ENCODE peak calls at places on chromosomes 5 and 9, in seven cellular contexts. One of them, this sample, is unnamed.

GRCh38 chr9:34085581-34086500 is 37.2 kb upstream of the UBAP2 start:
- DNase-seq in fibroblast of lung: no peak
- DNase-seq in cardiac muscle cell: no peak
- DNase-seq in BE2C: no peak
- DNase-seq in dorsolateral prefrontal cortex: no peak
- DNase-seq in SK-N-SH: no peak
- DNase-seq in body of pancreas: no peak
- DNase-seq in this sample: no peak

GRCh38 chr9:124122321-124122720 is 110.8 kb downstream of the LHX2 start:
- DNase-seq in fibroblast of lung: no peak
- DNase-seq in cardiac muscle cell: no peak
- DNase-seq in BE2C: no peak
- DNase-seq in dorsolateral prefrontal cortex: no peak
- DNase-seq in SK-N-SH: no peak
- DNase-seq in body of pancreas: no peak
- DNase-seq in this sample: no peak

GRCh38 chr5:112800901-112801300 is 60.2 kb upstream of the SRP19 start:
- DNase-seq in fibroblast of lung: no peak
- DNase-seq in cardiac muscle cell: no peak
- DNase-seq in BE2C: no peak
- DNase-seq in dorsolateral prefrontal cortex: no peak
- DNase-seq in SK-N-SH: no peak
- DNase-seq in body of pancreas: no peak
- DNase-seq in this sample: no peak

GRCh38 chr9:137241490-137242328 is 622 bp downstream of the TUBB4B start:
- DNase-seq in fibroblast of lung: peak; percentile 37
- DNase-seq in cardiac muscle cell: peak; percentile 47
- DNase-seq in BE2C: no peak
- DNase-seq in dorsolateral prefrontal cortex: no peak
- DNase-seq in SK-N-SH: peak; percentile 75
- DNase-seq in body of pancreas: peak; percentile 86
- DNase-seq in this sample: peak; percentile 42

GRCh38 chr5:125376059-125376641 is 629.7 kb upstream of the ZNF608 start:
- DNase-seq in fibroblast of lung: peak; percentile 25
- DNase-seq in cardiac muscle cell: no peak
- DNase-seq in BE2C: no peak
- DNase-seq in dorsolateral prefrontal cortex: no peak
- DNase-seq in SK-N-SH: no peak
- DNase-seq in body of pancreas: no peak
- DNase-seq in this sample: peak; percentile 61

GRCh38 chr9:83219154-83219923 is 156.4 kb upstream of the RASEF start:
- DNase-seq in fibroblast of lung: peak; percentile 69
- DNase-seq in cardiac muscle cell: peak; percentile 95
- DNase-seq in BE2C: peak; percentile 70
- DNase-seq in dorsolateral prefrontal cortex: peak; percentile 55
- DNase-seq in SK-N-SH: peak; percentile 84
- DNase-seq in body of pancreas: peak; percentile 85
- DNase-seq in this sample: peak; percentile 75

GRCh38 chr5:82156876-82157275 is 121.3 kb downstream of the RPS23 start:
- DNase-seq in fibroblast of lung: no peak
- DNase-seq in cardiac muscle cell: no peak
- DNase-seq in BE2C: no peak
- DNase-seq in dorsolateral prefrontal cortex: no peak
- DNase-seq in SK-N-SH: no peak
- DNase-seq in body of pancreas: no peak
- DNase-seq in this sample: no peak

GRCh38 chr5:74945561-74946165 is 79.5 kb upstream of the FAM169A start:
- DNase-seq in fibroblast of lung: no peak
- DNase-seq in cardiac muscle cell: no peak
- DNase-seq in BE2C: no peak
- DNase-seq in dorsolateral prefrontal cortex: no peak
- DNase-seq in SK-N-SH: no peak
- DNase-seq in body of pancreas: no peak
- DNase-seq in this sample: no peak

GRCh38 chr9:16828335-16829281 is 41.9 kb downstream of the BNC2 start:
- DNase-seq in fibroblast of lung: peak; percentile 77
- DNase-seq in cardiac muscle cell: peak; percentile 41
- DNase-seq in BE2C: peak; percentile 59
- DNase-seq in dorsolateral prefrontal cortex: no peak
- DNase-seq in SK-N-SH: peak; percentile 78
- DNase-seq in body of pancreas: peak; percentile 20
- DNase-seq in this sample: peak; percentile 85

GRCh38 chr9:6894135-6894534 is 136.4 kb downstream of the KDM4C start:
- DNase-seq in fibroblast of lung: no peak
- DNase-seq in cardiac muscle cell: no peak
- DNase-seq in BE2C: no peak
- DNase-seq in dorsolateral prefrontal cortex: no peak
- DNase-seq in SK-N-SH: no peak
- DNase-seq in body of pancreas: no peak
- DNase-seq in this sample: no peak

GRCh38 chr9:7570107-7570720 is 229.4 kb downstream of the DMAC1 start:
- DNase-seq in fibroblast of lung: peak; percentile 57
- DNase-seq in cardiac muscle cell: peak; percentile 60
- DNase-seq in BE2C: peak; percentile 65
- DNase-seq in dorsolateral prefrontal cortex: peak; percentile 14
- DNase-seq in SK-N-SH: peak; percentile 29
- DNase-seq in body of pancreas: peak; percentile 58
- DNase-seq in this sample: peak; percentile 43

GRCh38 chr9:134132208-134132870 is 3.5 kb upstream of the WDR5 start:
- DNase-seq in fibroblast of lung: no peak
- DNase-seq in cardiac muscle cell: no peak
- DNase-seq in BE2C: no peak
- DNase-seq in dorsolateral prefrontal cortex: no peak
- DNase-seq in SK-N-SH: no peak
- DNase-seq in body of pancreas: no peak
- DNase-seq in this sample: no peak

GRCh38 chr9:101512116-101512515 is 21.5 kb upstream of the RNF20 start:
- DNase-seq in fibroblast of lung: no peak
- DNase-seq in cardiac muscle cell: no peak
- DNase-seq in BE2C: no peak
- DNase-seq in dorsolateral prefrontal cortex: no peak
- DNase-seq in SK-N-SH: no peak
- DNase-seq in body of pancreas: no peak
- DNase-seq in this sample: no peak

GRCh38 chr5:78757269-78758053 is 108.9 kb upstream of the LHFPL2 start:
- DNase-seq in fibroblast of lung: peak; percentile 69
- DNase-seq in cardiac muscle cell: peak; percentile 72
- DNase-seq in BE2C: no peak
- DNase-seq in dorsolateral prefrontal cortex: no peak
- DNase-seq in SK-N-SH: no peak
- DNase-seq in body of pancreas: no peak
- DNase-seq in this sample: peak; percentile 97

GRCh38 chr9:98002808-98003207 is 19.7 kb downstream of the ANP32B start:
- DNase-seq in fibroblast of lung: no peak
- DNase-seq in cardiac muscle cell: no peak
- DNase-seq in BE2C: no peak
- DNase-seq in dorsolateral prefrontal cortex: peak; percentile 82
- DNase-seq in SK-N-SH: no peak
- DNase-seq in body of pancreas: peak; percentile 37
- DNase-seq in this sample: no peak

GRCh38 chr5:72908666-72909065 is 47.2 kb upstream of the FCHO2 start:
- DNase-seq in fibroblast of lung: peak; percentile 43
- DNase-seq in cardiac muscle cell: no peak
- DNase-seq in BE2C: no peak
- DNase-seq in dorsolateral prefrontal cortex: no peak
- DNase-seq in SK-N-SH: no peak
- DNase-seq in body of pancreas: no peak
- DNase-seq in this sample: peak; percentile 45

GRCh38 chr5:78537821-78538220 is 110.8 kb downstream of the LHFPL2 start:
- DNase-seq in fibroblast of lung: peak; percentile 74
- DNase-seq in cardiac muscle cell: peak; percentile 77
- DNase-seq in BE2C: peak; percentile 48
- DNase-seq in dorsolateral prefrontal cortex: peak; percentile 32
- DNase-seq in SK-N-SH: peak; percentile 58
- DNase-seq in body of pancreas: no peak
- DNase-seq in this sample: peak; percentile 75

GRCh38 chr5:142813208-142813607 is 43.0 kb downstream of the ARHGAP26 start:
- DNase-seq in fibroblast of lung: no peak
- DNase-seq in cardiac muscle cell: no peak
- DNase-seq in BE2C: no peak
- DNase-seq in dorsolateral prefrontal cortex: no peak
- DNase-seq in SK-N-SH: no peak
- DNase-seq in body of pancreas: no peak
- DNase-seq in this sample: no peak

GRCh38 chr5:93735378-93735777 is 6.0 kb downstream of the POU5F2 start:
- DNase-seq in fibroblast of lung: peak; percentile 60
- DNase-seq in cardiac muscle cell: peak; percentile 26
- DNase-seq in BE2C: no peak
- DNase-seq in dorsolateral prefrontal cortex: no peak
- DNase-seq in SK-N-SH: no peak
- DNase-seq in body of pancreas: no peak
- DNase-seq in this sample: peak; percentile 39

GRCh38 chr5:14914603-14915277 is 43.2 kb upstream of the ANKH start:
- DNase-seq in fibroblast of lung: peak; percentile 42
- DNase-seq in cardiac muscle cell: no peak
- DNase-seq in BE2C: no peak
- DNase-seq in dorsolateral prefrontal cortex: no peak
- DNase-seq in SK-N-SH: no peak
- DNase-seq in body of pancreas: no peak
- DNase-seq in this sample: peak; percentile 42

GRCh38 chr5:151815051-151815450 is 43.3 kb downstream of the G3BP1 start:
- DNase-seq in fibroblast of lung: no peak
- DNase-seq in cardiac muscle cell: no peak
- DNase-seq in BE2C: no peak
- DNase-seq in dorsolateral prefrontal cortex: no peak
- DNase-seq in SK-N-SH: no peak
- DNase-seq in body of pancreas: no peak
- DNase-seq in this sample: no peak

GRCh38 chr9:113476511-113476916 is 13.0 kb downstream of the RGS3 start:
- DNase-seq in fibroblast of lung: no peak
- DNase-seq in cardiac muscle cell: no peak
- DNase-seq in BE2C: no peak
- DNase-seq in dorsolateral prefrontal cortex: no peak
- DNase-seq in SK-N-SH: no peak
- DNase-seq in body of pancreas: peak; percentile 55
- DNase-seq in this sample: no peak

GRCh38 chr5:39176740-39177628 is 42.4 kb downstream of the FYB1 start:
- DNase-seq in fibroblast of lung: no peak
- DNase-seq in cardiac muscle cell: no peak
- DNase-seq in BE2C: no peak
- DNase-seq in dorsolateral prefrontal cortex: no peak
- DNase-seq in SK-N-SH: no peak
- DNase-seq in body of pancreas: no peak
- DNase-seq in this sample: no peak

DNA sequence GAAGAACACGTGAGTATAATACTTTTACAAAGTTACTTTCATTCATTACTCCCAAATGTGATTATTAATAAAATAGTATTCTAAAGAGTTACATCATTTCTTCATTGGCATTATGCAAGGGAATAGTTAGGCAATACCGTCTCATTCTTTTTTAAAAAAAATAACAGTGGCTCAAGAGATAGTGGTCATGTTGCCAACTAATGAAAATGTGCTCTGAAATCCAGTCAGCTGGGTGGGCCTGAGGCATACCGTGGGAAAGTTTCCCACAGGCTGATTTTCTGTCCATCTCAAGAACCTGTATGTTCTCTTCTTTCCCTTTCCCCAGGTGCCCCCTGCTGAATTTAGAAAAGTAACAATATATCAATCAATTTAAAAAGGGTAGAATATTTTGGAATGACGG is 40.8 kb upstream of the ROPN1L start:
- DNase-seq in fibroblast of lung: peak; percentile 87
- DNase-seq in cardiac muscle cell: peak; percentile 81
- DNase-seq in BE2C: no peak
- DNase-seq in dorsolateral prefrontal cortex: no peak
- DNase-seq in SK-N-SH: no peak
- DNase-seq in body of pancreas: no peak
- DNase-seq in this sample: peak; percentile 87
- TF ChIP-seq CTCF in fibroblast of lung: no peak
- TF ChIP-seq CTCF in cardiac muscle cell: no peak
- TF ChIP-seq CTCF in BE2C: no peak
- TF ChIP-seq CTCF in dorsolateral prefrontal cortex: no peak
- TF ChIP-seq CTCF in SK-N-SH: no peak
- TF ChIP-seq CTCF in body of pancreas: no peak
- TF ChIP-seq CTCF in this sample: no peak

DNA sequence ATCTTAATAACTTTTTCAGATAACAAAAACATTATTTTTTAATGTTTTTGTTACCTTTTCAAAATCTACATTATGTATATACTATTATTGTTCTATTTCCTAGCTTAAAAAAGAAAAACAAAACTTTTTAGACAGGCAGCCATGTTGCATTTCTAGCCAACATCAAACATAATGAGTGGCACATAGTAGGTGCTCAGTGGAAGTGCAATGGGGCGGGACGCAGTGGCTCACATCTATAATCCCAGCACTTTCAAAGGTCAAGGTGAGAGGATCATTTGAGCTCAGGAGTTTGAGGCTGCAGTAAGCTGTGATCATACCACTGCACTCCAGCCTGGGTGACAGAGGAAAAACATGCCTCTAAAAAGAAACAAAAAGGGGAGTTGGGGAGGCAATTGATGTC is 68.4 kb downstream of the MED27 start:
- DNase-seq in fibroblast of lung: no peak
- DNase-seq in cardiac muscle cell: no peak
- DNase-seq in BE2C: no peak
- DNase-seq in dorsolateral prefrontal cortex: no peak
- DNase-seq in SK-N-SH: no peak
- DNase-seq in body of pancreas: no peak
- DNase-seq in this sample: no peak
- H3K4me3 ChIP-seq in fibroblast of lung: no peak overlapping the region
- H3K4me3 ChIP-seq in cardiac muscle cell: no peak overlapping the region
- H3K4me3 ChIP-seq in BE2C: no peak overlapping the region
- H3K4me3 ChIP-seq in dorsolateral prefrontal cortex: no peak overlapping the region
- H3K4me3 ChIP-seq in SK-N-SH: no peak overlapping the region
- H3K4me3 ChIP-seq in body of pancreas: no peak overlapping the region
- H3K4me3 ChIP-seq in this sample: no peak overlapping the region

GRCh38 chr9:93060746-93061259 is 2.3 kb downstream of the SUSD3 start:
- DNase-seq in fibroblast of lung: peak; percentile 34
- DNase-seq in cardiac muscle cell: peak; percentile 81
- DNase-seq in BE2C: no peak
- DNase-seq in dorsolateral prefrontal cortex: no peak
- DNase-seq in SK-N-SH: no peak
- DNase-seq in body of pancreas: peak; percentile 61
- DNase-seq in this sample: peak; percentile 52

GRCh38 chr9:93061791-93062299 is 3.3 kb downstream of the SUSD3 start:
- DNase-seq in fibroblast of lung: no peak
- DNase-seq in cardiac muscle cell: no peak
- DNase-seq in BE2C: no peak
- DNase-seq in dorsolateral prefrontal cortex: no peak
- DNase-seq in SK-N-SH: no peak
- DNase-seq in body of pancreas: no peak
- DNase-seq in this sample: no peak

GRCh38 chr9:93061260-93061751 is 2.8 kb downstream of the SUSD3 start:
- DNase-seq in fibroblast of lung: no peak
- DNase-seq in cardiac muscle cell: peak; percentile 70
- DNase-seq in BE2C: no peak
- DNase-seq in dorsolateral prefrontal cortex: no peak
- DNase-seq in SK-N-SH: no peak
- DNase-seq in body of pancreas: no peak
- DNase-seq in this sample: peak; percentile 33

GRCh38 chr9:93064392-93065124 is 6.1 kb downstream of the SUSD3 start:
- DNase-seq in fibroblast of lung: no peak
- DNase-seq in cardiac muscle cell: no peak
- DNase-seq in BE2C: no peak
- DNase-seq in dorsolateral prefrontal cortex: no peak
- DNase-seq in SK-N-SH: no peak
- DNase-seq in body of pancreas: no peak
- DNase-seq in this sample: no peak

GRCh38 chr9:93062364-93062763 is 3.9 kb downstream of the SUSD3 start:
- DNase-seq in fibroblast of lung: no peak
- DNase-seq in cardiac muscle cell: no peak
- DNase-seq in BE2C: no peak
- DNase-seq in dorsolateral prefrontal cortex: no peak
- DNase-seq in SK-N-SH: no peak
- DNase-seq in body of pancreas: no peak
- DNase-seq in this sample: no peak
- TF ChIP-seq CTCF in fibroblast of lung: no peak
- TF ChIP-seq CTCF in cardiac muscle cell: no peak
- TF ChIP-seq CTCF in BE2C: no peak
- TF ChIP-seq CTCF in dorsolateral prefrontal cortex: no peak
- TF ChIP-seq CTCF in SK-N-SH: no peak
- TF ChIP-seq CTCF in body of pancreas: no peak
- TF ChIP-seq CTCF in this sample: no peak

GRCh38 chr9:129776566-129776937 is 23.7 kb upstream of the PTGES start:
- DNase-seq in fibroblast of lung: no peak
- DNase-seq in cardiac muscle cell: peak; percentile 76
- DNase-seq in BE2C: no peak
- DNase-seq in dorsolateral prefrontal cortex: no peak
- DNase-seq in SK-N-SH: no peak
- DNase-seq in body of pancreas: no peak
- DNase-seq in this sample: no peak
- H3K4me3 ChIP-seq in fibroblast of lung: peak overlapping the region; percentile 39
- H3K4me3 ChIP-seq in cardiac muscle cell: no peak overlapping the region
- H3K4me3 ChIP-seq in BE2C: no peak overlapping the region
- H3K4me3 ChIP-seq in dorsolateral prefrontal cortex: no peak overlapping the region
- H3K4me3 ChIP-seq in SK-N-SH: no peak overlapping the region
- H3K4me3 ChIP-seq in body of pancreas: no peak overlapping the region
- H3K4me3 ChIP-seq in this sample: peak overlapping the region; percentile 40

This sample was measured in fibroblast of villous mesenchyme.